ENCODE peak calls at places on chromosome 16, in ten cellular contexts. W, O, G, B, F, C, U, L, D and N are unnamed samples. For H3K36me3, the result is how much of the 10 kb centered on the place peaks cover.

GRCh38 chr16:2814757-2815298 is 2.2 kb upstream of the PRSS21 start:
- DNase-seq in W (no peak), O (no peak), G (no peak), B (no peak), F (no peak), C (no peak), U (no peak), L (no peak), D (no peak), N (peak)

GRCh38 chr16:4136229-4136813 is 20.1 kb upstream of the ADCY9 start:
- DNase-seq in W (no peak), O (peak), G (no peak), B (no peak), F (no peak), C (no peak), U (no peak), L (no peak), D (peak), N (no peak)

GRCh38 chr16:79269211-79269863 is 331.2 kb downstream of the MAF start:
- DNase-seq in W (peak), O (no peak), G (no peak), B (no peak), F (no peak), C (no peak), U (peak), L (no peak), D (no peak), N (no peak)

GRCh38 chr16:57579361-57579665 is 36.9 kb downstream of the ADGRG5 start:
- DNase-seq in W (no peak), O (no peak), G (no peak), B (no peak), F (no peak), C (no peak), U (no peak), L (no peak), D (no peak), N (peak)

GRCh38 chr16:56700631-56701030 is 18.4 kb downstream of the MT1X start:
- DNase-seq in W (no peak), O (no peak), G (no peak), B (no peak), F (no peak), C (no peak), U (no peak), L (no peak), D (no peak), N (no peak)

GRCh38 chr16:1673424-1674151 is 4.5 kb upstream of the JPT2 start:
- DNase-seq in W (no peak), O (no peak), G (no peak), B (no peak), F (no peak), C (no peak), U (no peak), L (no peak), D (no peak), N (no peak)

GRCh38 chr16:2764718-2765117 is 12.3 kb downstream of the SRRM2 start:
- DNase-seq in W (no peak), O (no peak), G (no peak), B (no peak), F (no peak), C (no peak), U (no peak), L (no peak), D (no peak), N (no peak)

GRCh38 chr16:53743149-53743566 is 39.2 kb downstream of the FTO start:
- DNase-seq in W (peak), O (no peak), G (no peak), B (no peak), F (peak), C (no peak), U (no peak), L (no peak), D (no peak), N (no peak)

GRCh38 chr16:14003119-14003570 is 68.0 kb upstream of the MRTFB start:
- DNase-seq in W (peak), O (peak), G (peak), B (peak), F (peak), C (peak), U (no peak), L (peak), D (no peak), N (peak)

GRCh38 chr16:10868562-10869469 is 8.2 kb upstream of the CIITA start:
- DNase-seq in W (peak), O (no peak), G (peak), B (peak), F (no peak), C (no peak), U (no peak), L (peak), D (no peak), N (no peak)

GRCh38 chr16:27232061-27232841 is 28.9 kb downstream of the KDM8 start:
- DNase-seq in W (peak), O (no peak), G (peak), B (no peak), F (no peak), C (no peak), U (no peak), L (no peak), D (no peak), N (peak)

GRCh38 chr16:6946106-6946505 is 386.5 kb upstream of the RBFOX1 start:
- DNase-seq in W (no peak), O (no peak), G (no peak), B (no peak), F (no peak), C (no peak), U (no peak), L (no peak), D (no peak), N (no peak)

DNA sequence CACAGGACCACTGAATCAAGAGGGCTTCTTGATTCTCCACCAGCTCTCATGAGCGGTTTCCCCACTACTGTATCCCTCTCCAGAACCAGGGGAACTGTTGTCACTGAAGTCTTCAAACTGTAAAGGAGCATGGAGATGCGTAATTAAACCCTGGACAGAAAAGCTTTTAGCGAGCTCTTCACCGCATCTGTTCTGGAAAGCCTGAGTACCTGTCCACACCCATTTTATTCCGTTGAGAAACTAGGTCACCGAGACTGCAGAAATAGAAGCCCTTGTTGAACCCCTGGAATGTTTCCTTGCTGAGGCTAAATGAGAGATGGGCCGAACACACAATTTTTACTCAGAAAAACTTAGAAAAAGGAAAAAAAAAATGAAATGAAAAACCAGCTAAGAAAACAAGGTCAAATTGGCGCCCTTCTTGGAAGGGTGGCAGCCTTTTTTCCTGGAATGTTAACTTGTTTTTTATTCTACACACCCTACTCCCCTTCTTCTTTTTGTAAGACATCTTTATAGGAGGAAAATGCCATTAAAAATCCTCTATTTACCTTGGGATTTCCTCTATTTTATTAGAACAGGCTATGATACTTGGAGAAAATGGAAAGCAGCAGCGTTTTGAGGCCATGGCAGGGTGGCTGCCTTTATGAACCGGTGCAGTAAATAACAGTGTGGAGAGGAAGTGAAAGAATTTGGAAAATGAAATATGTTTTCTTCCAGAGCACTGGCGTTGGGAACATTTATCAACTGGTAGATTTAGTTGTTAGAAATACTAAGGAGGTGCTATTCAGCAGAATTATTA is 52.6 kb upstream of the CRISPLD2 start:
- DNase-seq in W (no peak), O (no peak), G (no peak), B (no peak), F (no peak), C (no peak), U (no peak), L (no peak), D (no peak), N (no peak)
- H3K36me3 ChIP-seq in W (half or more), O (under half), G (half or more), B (half or more), F (under half), C (half or more), U (under half), L (half or more), D (half or more), N (under half)

DNA sequence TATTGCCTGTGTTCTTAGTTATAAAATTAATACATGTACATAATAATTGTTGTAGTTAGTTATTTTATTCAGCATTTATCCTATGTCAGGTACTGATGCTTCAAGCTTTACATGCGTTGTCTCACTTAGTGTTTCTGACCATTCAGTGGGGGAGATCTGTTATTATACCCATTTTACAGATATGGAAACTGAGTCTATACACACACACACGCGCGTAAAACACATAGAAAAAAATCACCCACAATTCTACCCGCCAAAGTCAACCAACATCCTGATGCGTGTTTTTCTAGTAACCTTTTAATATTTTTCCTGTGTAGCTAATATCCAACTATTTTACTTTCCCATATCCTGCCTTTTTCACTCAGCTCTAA is 48.3 kb downstream of the BMERB1 start:
- DNase-seq in W (no peak), O (no peak), G (no peak), B (no peak), F (no peak), C (no peak), U (no peak), L (no peak), D (no peak), N (no peak)
- H3K27ac ChIP-seq in W (no peak), O (peak), G (no peak), B (no peak), F (no peak), C (no peak), U (no peak), L (no peak), D (peak), N (no peak)

DNA sequence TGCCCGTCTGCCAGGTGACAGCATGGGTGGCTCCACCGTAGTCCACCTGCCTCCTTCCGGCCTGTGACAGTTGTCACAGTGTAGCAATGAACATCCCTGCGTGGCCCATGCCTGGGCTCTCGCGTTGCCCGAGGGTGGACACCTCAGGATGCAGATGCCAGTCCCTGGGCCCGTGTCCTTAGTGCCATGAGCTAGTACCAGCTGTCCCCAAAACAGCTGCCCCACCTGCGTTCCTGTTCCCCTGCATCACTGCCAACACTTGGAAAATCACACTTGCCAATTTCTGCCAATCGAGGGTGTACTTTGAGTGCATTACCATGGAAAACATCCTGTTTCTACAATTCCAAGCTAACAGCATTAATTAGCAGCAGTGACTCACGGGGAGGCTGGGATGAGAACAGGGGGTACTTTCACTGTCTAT is 9.0 kb upstream of the C16orf95 start:
- DNase-seq in W (no peak), O (no peak), G (no peak), B (no peak), F (no peak), C (no peak), U (no peak), L (no peak), D (no peak), N (no peak)
- H3K36me3 ChIP-seq in W (under half), O (under half), G (under half), B (half or more), F (under half), C (under half), U (under half), L (under half), D (under half), N (under half)

GRCh38 chr16:65756163-65756562 is 610.3 kb upstream of the CDH5 start:
- DNase-seq in W (no peak), O (no peak), G (no peak), B (no peak), F (no peak), C (no peak), U (no peak), L (no peak), D (no peak), N (no peak)
- H3K27ac ChIP-seq in W (no peak), O (no peak), G (no peak), B (no peak), F (no peak), C (no peak), U (no peak), L (no peak), D (no peak), N (no peak)

DNA sequence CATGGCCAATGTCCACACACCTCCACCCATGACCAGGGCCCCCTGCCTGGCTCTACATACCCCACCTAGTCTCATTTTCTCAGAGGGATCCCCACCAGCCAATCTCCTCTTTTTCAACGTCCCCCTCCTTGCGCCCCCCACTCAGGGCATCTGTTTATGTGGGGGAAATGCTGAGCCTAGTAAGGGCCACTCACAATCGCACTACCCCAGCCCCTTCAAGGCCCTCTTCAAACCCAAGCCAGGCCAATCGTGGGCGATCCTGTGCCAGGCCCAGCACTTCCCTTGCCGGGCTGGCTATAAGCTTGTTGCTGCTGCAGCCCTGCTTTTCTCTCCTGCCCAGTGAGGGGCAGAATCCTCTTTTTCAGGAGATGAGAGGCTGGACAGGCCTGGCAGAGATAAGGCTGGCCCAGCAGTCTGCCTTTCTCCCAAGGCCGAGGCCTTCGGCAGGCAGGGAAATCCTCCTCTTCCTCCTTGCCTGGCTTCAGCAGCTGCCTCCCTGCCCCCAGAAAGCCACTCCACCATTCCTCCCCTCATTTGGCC is 16.1 kb downstream of the HSD11B2 start:
- DNase-seq in W (no peak), O (no peak), G (no peak), B (no peak), F (no peak), C (no peak), U (no peak), L (no peak), D (no peak), N (no peak)
- H3K36me3 ChIP-seq in W (under half), O (under half), G (half or more), B (half or more), F (under half), C (under half), U (under half), L (half or more), D (half or more), N (under half)

GRCh38 chr16:23131436-23131835 is 17.8 kb downstream of the USP31 start:
- DNase-seq in W (no peak), O (no peak), G (no peak), B (no peak), F (no peak), C (no peak), U (no peak), L (no peak), D (no peak), N (no peak)
- H3K27ac ChIP-seq in W (no peak), O (no peak), G (peak), B (peak), F (no peak), C (peak), U (no peak), L (peak), D (peak), N (peak)